ENCODE peak calls at places on chromosome 15, in seven cellular contexts. A, W, V, H, E, L and M are unnamed samples.
A peak's percentile ranks its signal among the peaks of the same experiment; 100 is the strongest.

GRCh38 chr15:63969652-63970421 is 76.4 kb downstream of the DAPK2 start:
- DNase-seq in V (no peak), L (peak; percentile 15), A (no peak), E (peak; percentile 81), W (peak; percentile 95), H (no peak), M (no peak)

GRCh38 chr15:70770863-70771262 is 7.5 kb upstream of the UACA start:
- DNase-seq in A (no peak), W (no peak), L (peak; percentile 44), V (no peak), H (no peak), E (no peak), M (no peak)

GRCh38 chr15:63833246-63833696 is 477 bp downstream of the HERC1 start:
- DNase-seq in A (no peak), V (peak; percentile 66), H (no peak), W (peak; percentile 52), L (peak; percentile 33), E (peak; percentile 35), M (no peak)

GRCh38 chr15:40354408-40355171 is 3.4 kb upstream of the DISP2 start:
- DNase-seq in V (peak; percentile 81), A (no peak), E (no peak), L (no peak), W (no peak), H (no peak), M (no peak)

GRCh38 chr15:31489801-31490646 is 163.4 kb downstream of the KLF13 start:
- DNase-seq in W (peak; percentile 57), L (peak; percentile 72), V (no peak), H (no peak), E (no peak), A (no peak), M (no peak)

GRCh38 chr15:95561463-95561862 is 769.0 kb upstream of the NR2F2 start:
- DNase-seq in A (no peak), W (no peak), H (no peak), L (no peak), V (no peak), E (no peak), M (no peak)

GRCh38 chr15:81085213-81085612 is 48.9 kb upstream of the CFAP161 start:
- DNase-seq in A (no peak), W (no peak), H (no peak), L (no peak), V (no peak), E (no peak), M (no peak)

GRCh38 chr15:72813345-72814004 is 29.9 kb upstream of the ADPGK start:
- DNase-seq in E (no peak), H (no peak), L (no peak), A (no peak), V (no peak), W (no peak), M (no peak)

GRCh38 chr15:26455828-26456227 is 317.0 kb downstream of the GABRB3 start:
- DNase-seq in L (no peak), W (no peak), E (no peak), A (no peak), H (no peak), V (no peak), M (no peak)

GRCh38 chr15:39236375-39236774 is 344.5 kb upstream of the THBS1 start:
- DNase-seq in A (no peak), W (no peak), H (no peak), V (no peak), L (no peak), E (no peak), M (no peak)
- TF ChIP-seq CTCF in A (no peak), W (no peak), H (no peak), V (no peak), L (no peak), E (no peak), M (no peak)

DNA sequence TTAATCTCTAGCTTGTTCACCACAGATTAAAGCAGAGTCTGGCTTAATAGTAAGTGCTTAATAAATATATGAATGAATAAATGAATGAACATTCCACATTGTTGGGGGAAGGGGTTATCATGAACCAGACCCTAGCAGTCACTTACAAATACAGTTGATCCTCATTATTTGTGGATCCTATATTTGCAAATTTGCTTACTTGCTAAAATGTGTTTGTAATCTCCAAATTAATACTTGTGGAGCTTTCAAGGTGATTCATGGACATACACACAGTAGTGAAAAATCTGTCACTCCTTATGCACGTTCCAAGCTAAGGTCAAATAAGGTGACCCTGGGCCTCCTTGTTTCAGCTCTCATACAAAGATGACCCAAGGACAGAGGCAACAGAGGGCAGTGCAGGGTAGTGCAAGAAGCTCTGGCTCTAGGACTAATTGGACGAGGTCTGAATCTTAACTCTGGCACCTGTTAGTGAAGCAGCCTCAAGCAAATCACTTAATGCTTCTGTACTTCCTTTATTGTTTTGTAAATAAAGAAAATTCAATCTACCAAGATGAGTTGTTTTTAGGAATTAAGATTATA is 112.8 kb upstream of the C2CD4B start:
- DNase-seq in A (no peak), E (no peak), H (no peak), L (no peak), V (no peak), W (peak; percentile 67), M (no peak)
- TF ChIP-seq CTCF in A (no peak), E (no peak), H (no peak), L (no peak), V (no peak), W (peak; percentile 44), M (no peak)

GRCh38 chr15:68658641-68659358 is 80.0 kb downstream of the CORO2B start:
- DNase-seq in V (no peak), W (no peak), A (no peak), E (no peak), L (no peak), H (no peak), M (no peak)
- TF ChIP-seq CTCF in V (no peak), W (no peak), A (no peak), E (no peak), L (no peak), H (no peak), M (no peak)

DNA sequence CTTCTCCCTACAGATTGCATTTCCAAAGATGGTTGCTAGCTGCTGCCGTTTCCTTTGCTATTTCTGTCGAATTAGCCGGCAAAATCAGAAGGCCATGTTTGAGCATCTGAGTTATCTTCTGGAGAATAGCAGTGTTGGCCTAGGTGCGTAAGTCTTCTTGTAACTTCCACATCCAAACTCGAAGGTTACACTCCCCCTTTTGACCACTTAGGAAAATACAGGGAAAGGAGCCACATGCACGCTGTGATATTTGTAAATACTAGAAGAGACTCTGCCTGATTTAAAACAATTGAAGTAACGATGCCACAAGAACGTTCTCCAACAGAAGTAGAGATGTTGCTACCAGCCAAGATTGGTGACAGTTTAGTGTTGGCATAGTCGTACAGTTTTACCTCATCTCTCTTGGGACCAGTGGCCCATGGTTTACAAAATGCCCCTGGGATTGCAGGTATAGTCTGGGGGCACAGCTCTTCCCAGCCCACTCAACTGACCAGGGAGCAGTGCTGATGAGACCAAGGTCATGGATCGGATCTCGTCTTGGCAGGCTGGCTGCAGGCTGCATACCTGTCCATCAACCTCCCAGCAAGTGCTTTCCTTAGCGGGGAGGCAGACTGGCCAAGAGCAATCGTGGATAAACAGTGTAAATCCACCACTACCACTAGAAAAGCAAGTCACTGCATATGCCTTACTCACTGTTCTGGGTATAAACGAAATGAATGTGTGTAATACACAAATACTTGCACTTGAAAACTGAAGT is 268.4 kb upstream of the CHRM5 start:
- DNase-seq in H (no peak), E (no peak), V (no peak), L (peak; percentile 7), W (no peak), A (no peak), M (no peak)
- TF ChIP-seq CTCF in H (no peak), E (no peak), V (peak; percentile 44), L (peak; percentile 21), W (no peak), A (no peak), M (no peak)

DNA sequence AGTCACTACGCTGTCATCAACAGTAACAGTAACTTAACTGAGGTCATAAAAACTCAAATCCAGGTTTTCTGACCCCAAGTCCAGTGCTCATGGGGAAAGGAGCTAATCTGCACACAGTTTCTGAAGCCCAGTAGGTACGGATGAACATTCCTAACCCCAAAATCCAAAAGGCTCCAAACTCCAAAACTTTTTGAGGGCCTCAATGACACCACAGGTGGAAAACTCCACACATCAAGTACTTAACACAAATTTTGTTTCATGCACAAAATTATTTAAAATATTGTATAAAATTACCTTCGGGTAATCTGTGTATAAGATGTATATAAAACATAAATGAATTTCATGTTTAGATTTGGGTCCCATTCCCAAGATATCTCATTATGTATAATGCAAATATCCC is 10.5 kb downstream of the MRPL46 start:
- DNase-seq in E (no peak), A (no peak), L (no peak), W (no peak), H (no peak), V (no peak), M (no peak)
- TF ChIP-seq CTCF in E (no peak), A (no peak), L (no peak), W (no peak), H (no peak), V (no peak), M (no peak)

DNA sequence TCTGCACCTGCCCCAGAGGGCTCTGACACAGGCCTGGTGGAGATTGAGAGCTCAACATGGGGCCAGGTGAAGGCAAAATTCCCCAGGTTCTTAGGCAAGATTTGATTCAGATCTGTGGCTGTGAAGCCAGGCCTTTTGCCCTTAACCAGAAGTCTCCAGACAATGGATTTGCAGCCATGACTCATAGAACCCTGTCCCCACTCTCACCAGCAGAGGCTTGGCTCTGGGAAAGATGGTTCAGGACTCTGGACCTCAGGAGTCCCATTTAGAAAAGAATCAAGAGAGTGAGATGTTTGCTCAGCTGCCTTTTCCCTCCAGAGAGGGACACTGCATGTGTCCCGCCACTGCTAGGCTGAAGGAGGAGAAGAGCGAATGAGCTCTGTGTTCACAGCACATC is 361.4 kb upstream of the ICE2 start:
- DNase-seq in A (no peak), W (no peak), E (no peak), H (no peak), L (peak; percentile 27), V (no peak), M (no peak)
- TF ChIP-seq CTCF in A (no peak), W (no peak), E (no peak), H (no peak), L (no peak), V (no peak), M (no peak)

GRCh38 chr15:94230886-94231727 is at the start of gene MCTP2:
- DNase-seq in L (peak; percentile 95), V (peak; percentile 65), E (peak; percentile 93), A (no peak), H (peak; percentile 79), W (peak; percentile 94), M (peak; percentile 42)
- TF ChIP-seq CTCF in L (no peak), V (no peak), E (no peak), A (peak; percentile 12), H (no peak), W (peak; percentile 23), M (no peak)

DNA sequence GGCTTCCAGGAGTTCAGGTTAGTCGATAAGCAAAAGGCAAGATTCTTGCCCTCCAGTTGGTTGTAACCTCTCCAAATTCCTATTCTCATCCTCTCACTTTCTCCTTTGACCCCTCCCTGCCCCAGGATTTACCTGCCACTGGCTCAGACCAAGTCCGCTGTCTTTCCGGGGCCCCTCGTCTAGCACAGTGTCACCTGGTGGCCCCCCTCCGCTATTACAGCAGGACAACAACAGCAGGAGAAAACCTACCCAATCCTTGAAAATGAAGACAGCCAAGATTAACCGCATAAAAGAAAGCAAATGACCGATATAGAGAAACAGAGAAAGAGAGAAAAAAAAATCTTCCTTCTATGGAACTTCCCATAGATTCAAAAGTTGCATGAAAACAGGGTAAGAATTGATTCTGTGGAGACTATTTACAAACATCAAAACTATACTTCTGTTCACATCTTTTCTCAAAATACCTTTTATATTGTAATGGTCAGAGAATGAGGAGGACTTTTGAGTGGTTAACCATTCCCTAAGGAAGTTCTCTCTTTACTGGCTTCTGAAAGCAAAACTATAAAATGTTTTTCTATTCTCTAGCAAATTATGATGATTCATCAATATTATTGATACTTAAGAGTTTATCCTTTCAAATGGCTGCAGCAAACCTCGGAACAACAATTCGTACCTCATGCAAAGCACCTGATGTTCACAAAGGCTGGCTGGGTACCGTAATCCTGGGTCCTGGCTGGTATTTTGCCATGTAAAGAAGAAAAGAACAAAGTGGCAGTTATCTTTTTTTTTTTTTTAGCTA is 10.0 kb upstream of the ST8SIA2 start:
- DNase-seq in H (no peak), E (no peak), V (peak; percentile 77), W (peak; percentile 20), A (no peak), L (peak; percentile 42), M (no peak)
- TF ChIP-seq CTCF in H (peak; percentile 21), E (peak; percentile 16), V (peak; percentile 90), W (no peak), A (peak; percentile 65), L (peak; percentile 55), M (no peak)